ENCODE peak calls at places on chromosomes 13 and 19, in seven cellular contexts. One of them, this sample, is unnamed.

GRCh38 chr13:24181991-24182702 is 21.6 kb downstream of the SPATA13 start:
- DNase-seq in transverse colon: no peak
- DNase-seq in RWPE1: no peak
- DNase-seq in breast epithelium: no peak
- DNase-seq in A549: no peak
- DNase-seq in psoas muscle: no peak
- DNase-seq in body of pancreas: peak; percentile 52
- DNase-seq in this sample: no peak

GRCh38 chr13:47117268-47117667 is 220.4 kb upstream of the HTR2A start:
- DNase-seq in psoas muscle: no peak
- DNase-seq in body of pancreas: no peak
- DNase-seq in transverse colon: no peak
- DNase-seq in RWPE1: no peak
- DNase-seq in A549: no peak
- DNase-seq in breast epithelium: no peak
- DNase-seq in this sample: no peak

GRCh38 chr13:111599791-111600190 is 279.3 kb downstream of the TEX29 start:
- DNase-seq in body of pancreas: no peak
- DNase-seq in transverse colon: no peak
- DNase-seq in breast epithelium: no peak
- DNase-seq in RWPE1: no peak
- DNase-seq in A549: no peak
- DNase-seq in psoas muscle: no peak
- DNase-seq in this sample: no peak

GRCh38 chr19:44653977-44654784 is 10.5 kb downstream of the PVR start:
- DNase-seq in body of pancreas: peak; percentile 72
- DNase-seq in psoas muscle: peak; percentile 72
- DNase-seq in A549: peak; percentile 87
- DNase-seq in RWPE1: peak; percentile 42
- DNase-seq in transverse colon: peak; percentile 81
- DNase-seq in breast epithelium: peak; percentile 78
- DNase-seq in this sample: peak; percentile 58

GRCh38 chr19:6530385-6531162 is at the start of gene TNFSF9:
- DNase-seq in body of pancreas: peak; percentile 90
- DNase-seq in psoas muscle: peak; percentile 88
- DNase-seq in RWPE1: peak; percentile 94
- DNase-seq in breast epithelium: peak; percentile 82
- DNase-seq in A549: peak; percentile 85
- DNase-seq in transverse colon: peak; percentile 94
- DNase-seq in this sample: peak; percentile 79

GRCh38 chr13:59879281-59879680 is 284.4 kb downstream of the DIAPH3 start:
- DNase-seq in psoas muscle: no peak
- DNase-seq in RWPE1: no peak
- DNase-seq in transverse colon: no peak
- DNase-seq in A549: no peak
- DNase-seq in breast epithelium: no peak
- DNase-seq in body of pancreas: no peak
- DNase-seq in this sample: no peak

GRCh38 chr13:102710261-102710679 is 15.4 kb upstream of the METTL21C start:
- DNase-seq in A549: no peak
- DNase-seq in RWPE1: no peak
- DNase-seq in transverse colon: no peak
- DNase-seq in body of pancreas: no peak
- DNase-seq in breast epithelium: no peak
- DNase-seq in psoas muscle: peak; percentile 19
- DNase-seq in this sample: no peak

GRCh38 chr19:58181902-58182576 is 822 bp upstream of the ZNF274 start:
- DNase-seq in RWPE1: no peak
- DNase-seq in body of pancreas: peak; percentile 24
- DNase-seq in transverse colon: peak; percentile 42
- DNase-seq in breast epithelium: peak; percentile 72
- DNase-seq in psoas muscle: peak; percentile 19
- DNase-seq in A549: peak; percentile 41
- DNase-seq in this sample: peak; percentile 64

GRCh38 chr13:100520936-100521765 is 67.4 kb downstream of the GGACT start:
- DNase-seq in body of pancreas: no peak
- DNase-seq in psoas muscle: no peak
- DNase-seq in breast epithelium: no peak
- DNase-seq in RWPE1: no peak
- DNase-seq in A549: no peak
- DNase-seq in transverse colon: no peak
- DNase-seq in this sample: no peak

GRCh38 chr13:20671789-20672188 is 31.7 kb upstream of the IL17D start:
- DNase-seq in psoas muscle: no peak
- DNase-seq in RWPE1: no peak
- DNase-seq in body of pancreas: no peak
- DNase-seq in transverse colon: no peak
- DNase-seq in A549: no peak
- DNase-seq in breast epithelium: no peak
- DNase-seq in this sample: no peak

GRCh38 chr19:42122691-42123607 is 9.3 kb downstream of the POU2F2 start:
- DNase-seq in breast epithelium: no peak
- DNase-seq in psoas muscle: no peak
- DNase-seq in A549: no peak
- DNase-seq in transverse colon: no peak
- DNase-seq in body of pancreas: no peak
- DNase-seq in RWPE1: no peak
- DNase-seq in this sample: no peak

GRCh38 chr19:17803264-17803896 is 8.4 kb downstream of the B3GNT3 start:
- DNase-seq in body of pancreas: no peak
- DNase-seq in breast epithelium: no peak
- DNase-seq in transverse colon: no peak
- DNase-seq in A549: no peak
- DNase-seq in RWPE1: no peak
- DNase-seq in psoas muscle: peak; percentile 31
- DNase-seq in this sample: no peak

GRCh38 chr13:106373989-106374572 is 161.4 kb downstream of the EFNB2 start:
- DNase-seq in body of pancreas: no peak
- DNase-seq in transverse colon: no peak
- DNase-seq in A549: no peak
- DNase-seq in breast epithelium: no peak
- DNase-seq in RWPE1: no peak
- DNase-seq in psoas muscle: no peak
- DNase-seq in this sample: no peak

GRCh38 chr19:15629003-15629880 is 11.5 kb upstream of the CYP4F3 start:
- DNase-seq in breast epithelium: peak; percentile 89
- DNase-seq in psoas muscle: peak; percentile 74
- DNase-seq in body of pancreas: peak; percentile 86
- DNase-seq in A549: peak; percentile 40
- DNase-seq in transverse colon: peak; percentile 92
- DNase-seq in RWPE1: peak; percentile 81
- DNase-seq in this sample: peak; percentile 83

GRCh38 chr19:4369888-4370260 is 26.5 kb downstream of the MPND start:
- DNase-seq in A549: no peak
- DNase-seq in body of pancreas: peak; percentile 24
- DNase-seq in RWPE1: peak; percentile 43
- DNase-seq in psoas muscle: peak; percentile 42
- DNase-seq in breast epithelium: no peak
- DNase-seq in transverse colon: peak; percentile 76
- DNase-seq in this sample: no peak

GRCh38 chr19:18282021-18282787 is 782 bp upstream of the JUND start:
- DNase-seq in RWPE1: no peak
- DNase-seq in A549: no peak
- DNase-seq in breast epithelium: no peak
- DNase-seq in body of pancreas: no peak
- DNase-seq in psoas muscle: no peak
- DNase-seq in transverse colon: no peak
- DNase-seq in this sample: peak; percentile 37

GRCh38 chr19:56080669-56081401 is 40.3 kb downstream of the ZNF787 start:
- DNase-seq in RWPE1: peak; percentile 44
- DNase-seq in psoas muscle: peak; percentile 82
- DNase-seq in breast epithelium: peak; percentile 76
- DNase-seq in body of pancreas: peak; percentile 86
- DNase-seq in transverse colon: peak; percentile 85
- DNase-seq in A549: peak; percentile 48
- DNase-seq in this sample: peak; percentile 67

GRCh38 chr19:22354665-22355064 is 67.5 kb downstream of the ZNF98 start:
- DNase-seq in RWPE1: no peak
- DNase-seq in body of pancreas: no peak
- DNase-seq in psoas muscle: no peak
- DNase-seq in breast epithelium: no peak
- DNase-seq in transverse colon: no peak
- DNase-seq in A549: no peak
- DNase-seq in this sample: no peak

GRCh38 chr19:16778796-16779411 is 50.3 kb upstream of the SIN3B start:
- DNase-seq in RWPE1: peak; percentile 77
- DNase-seq in body of pancreas: no peak
- DNase-seq in A549: peak; percentile 75
- DNase-seq in breast epithelium: no peak
- DNase-seq in psoas muscle: peak; percentile 19
- DNase-seq in transverse colon: peak; percentile 57
- DNase-seq in this sample: no peak

GRCh38 chr13:113992276-113993005 is 18.6 kb upstream of the C13orf46 start:
- DNase-seq in breast epithelium: no peak
- DNase-seq in RWPE1: no peak
- DNase-seq in A549: no peak
- DNase-seq in body of pancreas: no peak
- DNase-seq in transverse colon: no peak
- DNase-seq in psoas muscle: peak; percentile 11
- DNase-seq in this sample: no peak

GRCh38 chr13:62019858-62020257 is 604.2 kb upstream of the PCDH20 start:
- DNase-seq in psoas muscle: no peak
- DNase-seq in breast epithelium: no peak
- DNase-seq in A549: no peak
- DNase-seq in transverse colon: no peak
- DNase-seq in body of pancreas: no peak
- DNase-seq in RWPE1: no peak
- DNase-seq in this sample: no peak

GRCh38 chr13:62022369-62022768 is 606.7 kb upstream of the PCDH20 start:
- DNase-seq in psoas muscle: no peak
- DNase-seq in transverse colon: no peak
- DNase-seq in A549: no peak
- DNase-seq in body of pancreas: no peak
- DNase-seq in breast epithelium: no peak
- DNase-seq in RWPE1: no peak
- DNase-seq in this sample: no peak
- TF ChIP-seq CTCF in psoas muscle: no peak
- TF ChIP-seq CTCF in transverse colon: no peak
- TF ChIP-seq CTCF in A549: no peak
- TF ChIP-seq CTCF in body of pancreas: no peak
- TF ChIP-seq CTCF in breast epithelium: no peak
- TF ChIP-seq CTCF in RWPE1: no peak
- TF ChIP-seq CTCF in this sample: no peak

DNA sequence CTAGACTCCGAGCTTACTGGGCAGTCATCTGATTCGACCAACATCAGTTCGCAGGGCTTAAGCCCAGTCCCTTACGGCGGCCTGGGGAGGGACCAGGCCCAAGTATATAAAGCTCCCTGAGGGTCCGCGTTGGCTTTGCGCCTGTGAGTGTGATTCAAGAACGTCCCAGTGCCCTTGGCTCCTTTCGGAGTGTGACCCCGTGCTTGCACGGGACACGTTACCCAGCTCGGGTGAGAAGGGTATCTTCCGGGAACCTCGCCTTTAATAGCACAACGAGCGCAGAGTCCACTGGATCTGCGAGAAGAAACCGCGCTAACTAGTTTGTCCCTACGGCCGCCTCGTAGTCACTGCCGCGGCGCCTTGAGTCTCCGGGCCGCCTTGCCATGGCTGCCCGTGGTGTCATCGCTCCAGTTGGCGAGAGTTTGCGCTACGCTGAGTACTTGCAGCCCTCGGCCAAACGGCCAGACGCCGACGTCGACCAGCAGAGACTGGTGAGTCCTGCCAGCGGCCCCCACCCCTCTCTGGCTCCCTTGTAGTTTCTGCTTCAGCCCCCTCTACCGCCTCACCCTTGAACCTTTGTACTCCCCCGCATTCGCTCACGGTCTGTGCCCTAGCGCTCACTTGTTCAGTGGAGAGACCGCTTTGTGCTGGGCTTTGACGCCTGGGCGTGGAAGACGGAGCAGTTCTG is at the start of gene DNAJC15:
- DNase-seq in body of pancreas: peak; percentile 80
- DNase-seq in transverse colon: peak; percentile 86
- DNase-seq in breast epithelium: peak; percentile 66
- DNase-seq in psoas muscle: peak; percentile 91
- DNase-seq in RWPE1: no peak
- DNase-seq in A549: no peak
- DNase-seq in this sample: peak; percentile 58
- TF ChIP-seq CTCF in body of pancreas: no peak
- TF ChIP-seq CTCF in transverse colon: peak; percentile 42
- TF ChIP-seq CTCF in breast epithelium: no peak
- TF ChIP-seq CTCF in psoas muscle: no peak
- TF ChIP-seq CTCF in RWPE1: no peak
- TF ChIP-seq CTCF in A549: no peak
- TF ChIP-seq CTCF in this sample: no peak

GRCh38 chr13:41426047-41426446 is 31.3 kb upstream of the RGCC start:
- DNase-seq in breast epithelium: no peak
- DNase-seq in RWPE1: no peak
- DNase-seq in A549: no peak
- DNase-seq in body of pancreas: no peak
- DNase-seq in psoas muscle: no peak
- DNase-seq in transverse colon: no peak
- DNase-seq in this sample: no peak

GRCh38 chr13:41427700-41428099 is 29.6 kb upstream of the RGCC start:
- DNase-seq in A549: no peak
- DNase-seq in breast epithelium: no peak
- DNase-seq in RWPE1: no peak
- DNase-seq in transverse colon: no peak
- DNase-seq in body of pancreas: no peak
- DNase-seq in psoas muscle: no peak
- DNase-seq in this sample: no peak

GRCh38 chr13:41428155-41428554 is 29.2 kb upstream of the RGCC start:
- DNase-seq in psoas muscle: no peak
- DNase-seq in A549: no peak
- DNase-seq in RWPE1: no peak
- DNase-seq in breast epithelium: no peak
- DNase-seq in body of pancreas: no peak
- DNase-seq in transverse colon: no peak
- DNase-seq in this sample: no peak
- TF ChIP-seq CTCF in psoas muscle: no peak
- TF ChIP-seq CTCF in A549: peak; percentile 36
- TF ChIP-seq CTCF in RWPE1: no peak
- TF ChIP-seq CTCF in breast epithelium: no peak
- TF ChIP-seq CTCF in body of pancreas: no peak
- TF ChIP-seq CTCF in transverse colon: no peak
- TF ChIP-seq CTCF in this sample: no peak

GRCh38 chr13:90416519-90416918 is 931.0 kb upstream of the MIR17HG start:
- DNase-seq in RWPE1: no peak
- DNase-seq in breast epithelium: no peak
- DNase-seq in psoas muscle: no peak
- DNase-seq in transverse colon: no peak
- DNase-seq in body of pancreas: no peak
- DNase-seq in A549: no peak
- DNase-seq in this sample: no peak

GRCh38 chr13:90412980-90413379 is 934.5 kb upstream of the MIR17HG start:
- DNase-seq in body of pancreas: no peak
- DNase-seq in A549: no peak
- DNase-seq in psoas muscle: no peak
- DNase-seq in transverse colon: no peak
- DNase-seq in RWPE1: no peak
- DNase-seq in breast epithelium: no peak
- DNase-seq in this sample: no peak

GRCh38 chr13:90414691-90415596 is 932.5 kb upstream of the MIR17HG start:
- DNase-seq in psoas muscle: no peak
- DNase-seq in transverse colon: no peak
- DNase-seq in A549: peak; percentile 18
- DNase-seq in breast epithelium: no peak
- DNase-seq in RWPE1: peak; percentile 70
- DNase-seq in body of pancreas: no peak
- DNase-seq in this sample: no peak

GRCh38 chr13:90415902-90416301 is 931.6 kb upstream of the MIR17HG start:
- DNase-seq in transverse colon: no peak
- DNase-seq in body of pancreas: no peak
- DNase-seq in A549: no peak
- DNase-seq in psoas muscle: no peak
- DNase-seq in RWPE1: no peak
- DNase-seq in breast epithelium: no peak
- DNase-seq in this sample: no peak

GRCh38 chr13:90413548-90413947 is 933.9 kb upstream of the MIR17HG start:
- DNase-seq in body of pancreas: no peak
- DNase-seq in psoas muscle: no peak
- DNase-seq in RWPE1: no peak
- DNase-seq in breast epithelium: no peak
- DNase-seq in transverse colon: no peak
- DNase-seq in A549: no peak
- DNase-seq in this sample: no peak
- TF ChIP-seq CTCF in body of pancreas: no peak
- TF ChIP-seq CTCF in psoas muscle: no peak
- TF ChIP-seq CTCF in RWPE1: no peak
- TF ChIP-seq CTCF in breast epithelium: no peak
- TF ChIP-seq CTCF in transverse colon: no peak
- TF ChIP-seq CTCF in A549: no peak
- TF ChIP-seq CTCF in this sample: no peak

This sample was measured in prostate gland.